ENCODE peak calls at places on chromosome 15, in four cellular contexts. G, W, I and Y are unnamed samples.

GRCh38 chr15:49423021-49423420 is at the start of gene FGF7:
- DNase-seq in G (no peak), W (peak; percentile 2), I (no peak), Y (no peak)

GRCh38 chr15:90610220-90610619 is 80.5 kb downstream of the CRTC3 start:
- DNase-seq in G (no peak), W (no peak), I (no peak), Y (no peak)

GRCh38 chr15:79370716-79371115 is 59.8 kb downstream of the TMED3 start:
- DNase-seq in G (no peak), W (no peak), I (no peak), Y (no peak)

GRCh38 chr15:61815356-61816083 is 244.7 kb downstream of the VPS13C start:
- DNase-seq in G (no peak), W (no peak), I (no peak), Y (no peak)

GRCh38 chr15:98873441-98874218 is 134.0 kb downstream of the PGPEP1L start:
- DNase-seq in G (no peak), W (no peak), I (no peak), Y (peak; percentile 40)

GRCh38 chr15:62403164-62403809 is 238.2 kb upstream of the C2CD4B start:
- DNase-seq in G (no peak), W (no peak), I (no peak), Y (no peak)

GRCh38 chr15:22786868-22787698 is 639 bp downstream of the NIPA1 start:
- DNase-seq in G (peak; percentile 31), W (peak; percentile 10), I (no peak), Y (no peak)

GRCh38 chr15:81106560-81106959 is 27.5 kb upstream of the CFAP161 start:
- DNase-seq in G (peak; percentile 49), W (peak; percentile 39), I (peak; percentile 9), Y (peak; percentile 60)

GRCh38 chr15:58515807-58516206 is 84.0 kb downstream of the LIPC start:
- DNase-seq in G (no peak), W (no peak), I (no peak), Y (no peak)

GRCh38 chr15:51735211-51735610 is 2.2 kb downstream of the LYSMD2 start:
- DNase-seq in G (no peak), W (no peak), I (no peak), Y (no peak)

GRCh38 chr15:84831028-84831427 is 13.9 kb downstream of the ALPK3 start:
- DNase-seq in G (no peak), W (no peak), I (no peak), Y (no peak)

GRCh38 chr15:44207643-44208042 is 12.6 kb upstream of the FRMD5 start:
- DNase-seq in G (no peak), W (no peak), I (no peak), Y (no peak)

GRCh38 chr15:59260090-59260489 is 53.4 kb downstream of the LDHAL6B start:
- DNase-seq in G (no peak), W (no peak), I (no peak), Y (no peak)

GRCh38 chr15:47485419-47485818 is 231.9 kb upstream of the SEMA6D start:
- DNase-seq in G (no peak), W (no peak), I (no peak), Y (no peak)

GRCh38 chr15:92383528-92384326 is 10.0 kb upstream of the ST8SIA2 start:
- DNase-seq in G (peak; percentile 71), W (peak; percentile 15), I (no peak), Y (peak; percentile 26)

GRCh38 chr15:75583689-75584088 is 4.6 kb upstream of the PTPN9 start:
- DNase-seq in G (no peak), W (no peak), I (no peak), Y (no peak)

GRCh38 chr15:29133321-29133720 is 136.3 kb downstream of the NSMCE3 start:
- DNase-seq in G (no peak), W (no peak), I (no peak), Y (no peak)

GRCh38 chr15:42024303-42024702 is 3.5 kb upstream of the PLA2G4E start:
- DNase-seq in G (no peak), W (no peak), I (no peak), Y (no peak)

GRCh38 chr15:61216519-61216918 is 12.6 kb downstream of the RORA start:
- DNase-seq in G (no peak), W (no peak), I (no peak), Y (no peak)

GRCh38 chr15:27832263-27832647 is 266.9 kb downstream of the OCA2 start:
- DNase-seq in G (no peak), W (no peak), I (no peak), Y (no peak)

GRCh38 chr15:56040081-56041035 is 46.9 kb upstream of the NEDD4 start:
- DNase-seq in G (no peak), W (peak; percentile 80), I (peak; percentile 25), Y (peak; percentile 88)

GRCh38 chr15:59227021-59227420 is 20.4 kb downstream of the LDHAL6B start:
- DNase-seq in G (no peak), W (no peak), I (no peak), Y (no peak)

GRCh38 chr15:70853270-70853854 is 595 bp downstream of the LARP6 start:
- DNase-seq in G (no peak), W (no peak), I (peak; percentile 46), Y (no peak)

GRCh38 chr15:70854669-70854976 is 666 bp upstream of the LARP6 start:
- DNase-seq in G (no peak), W (no peak), I (no peak), Y (no peak)

GRCh38 chr15:70852501-70853269 is 1.3 kb downstream of the LARP6 start:
- DNase-seq in G (no peak), W (no peak), I (no peak), Y (no peak)

GRCh38 chr15:70855764-70856163 is 1.8 kb upstream of the LARP6 start:
- DNase-seq in G (no peak), W (no peak), I (no peak), Y (no peak)

GRCh38 chr15:70853855-70854668 is at the start of gene LARP6:
- DNase-seq in G (no peak), W (no peak), I (no peak), Y (no peak)
- TF ChIP-seq POLR2A in G (no peak), W (no peak), I (no peak), Y (peak; percentile 48)

GRCh38 chr15:25385986-25386385 is 52.8 kb downstream of the UBE3A start:
- DNase-seq in G (no peak), W (peak; percentile 5), I (no peak), Y (no peak)
- TF ChIP-seq FOSL1 in G (no peak), W (no peak), I (no peak), Y (no peak)

DNA sequence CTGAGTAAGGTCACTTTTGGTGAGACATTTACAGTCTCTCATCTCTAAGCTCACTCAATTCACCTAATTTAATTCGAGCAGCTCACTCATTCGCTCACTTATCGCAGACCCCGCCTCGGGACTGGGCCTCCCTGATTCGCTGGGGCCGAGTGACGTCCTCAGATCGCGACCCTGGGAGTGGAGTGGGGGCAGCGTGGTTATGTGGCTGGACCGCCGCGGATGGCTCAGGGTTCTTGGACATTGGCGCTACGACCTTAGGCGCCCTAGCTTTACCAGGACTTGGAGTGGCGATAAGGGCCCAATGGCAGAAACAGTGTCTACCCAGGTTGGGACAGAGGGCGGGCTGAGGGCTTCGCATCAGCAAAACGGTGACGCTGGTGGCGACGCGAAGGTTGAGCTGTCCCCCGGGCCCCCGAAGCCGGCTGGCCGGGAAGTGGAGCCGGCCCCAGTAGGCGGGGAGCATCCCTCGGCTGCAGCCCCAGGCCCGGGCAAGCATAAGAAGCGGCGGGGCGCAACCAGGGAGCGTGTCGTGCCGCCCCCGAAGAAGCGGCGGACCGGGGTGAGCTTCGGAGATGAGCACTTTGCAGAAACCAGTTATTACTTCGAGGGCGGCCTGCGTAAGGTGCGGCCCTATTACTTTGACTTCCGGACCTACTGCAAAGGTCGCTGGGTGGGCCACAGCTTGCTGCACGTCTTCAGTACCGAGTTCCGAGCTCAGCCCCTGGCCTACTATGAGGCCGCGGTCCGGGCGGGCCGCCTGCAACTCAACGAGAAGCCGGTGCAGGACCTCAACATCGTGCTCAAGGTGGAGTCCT is at the start of gene RPUSD2:
- DNase-seq in G (peak; percentile 93), W (peak; percentile 84), I (peak; percentile 69), Y (peak; percentile 84)
- TF ChIP-seq POLR2A in G (peak; percentile 93), W (peak; percentile 87), I (peak; percentile 91), Y (peak; percentile 59)

GRCh38 chr15:65379986-65380385 is 2.2 kb upstream of the IGDCC3 start:
- DNase-seq in G (no peak), W (no peak), I (no peak), Y (no peak)
- TF ChIP-seq FOSL1 in G (no peak), W (no peak), I (no peak), Y (no peak)

GRCh38 chr15:83207622-83208356 is at the start of gene HDGFL3:
- DNase-seq in G (no peak), W (no peak), I (no peak), Y (no peak)
- TF ChIP-seq POLR2A in G (peak; percentile 31), W (no peak), I (peak; percentile 61), Y (no peak)

DNA sequence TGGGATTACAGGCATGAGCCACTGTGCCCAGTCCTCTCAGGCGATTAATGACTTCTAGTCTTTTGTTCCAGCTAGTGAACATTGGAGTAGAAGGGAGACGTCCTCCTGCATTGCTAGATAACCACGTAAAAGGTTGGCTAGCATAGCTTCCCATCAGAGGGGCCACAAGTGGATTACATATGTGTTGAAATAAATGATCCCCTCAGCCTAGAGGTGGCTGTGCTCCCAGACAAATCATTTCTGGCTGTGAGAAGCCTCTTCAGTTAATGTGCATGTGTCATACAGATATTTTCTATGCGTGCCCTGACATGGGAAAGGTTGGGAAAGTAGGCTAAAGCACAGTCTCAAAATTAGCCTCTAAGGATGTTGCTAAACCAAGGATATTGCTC is 17.7 kb downstream of the USP3 start:
- DNase-seq in G (no peak), W (no peak), I (no peak), Y (no peak)
- TF ChIP-seq FOSL1 in G (no peak), W (no peak), I (no peak), Y (no peak)

GRCh38 chr15:67126551-67127333 is 61.3 kb downstream of the SMAD3 start:
- DNase-seq in G (no peak), W (peak; percentile 72), I (no peak), Y (no peak)

GRCh38 chr15:67130166-67130565 is 64.8 kb downstream of the SMAD3 start:
- DNase-seq in G (no peak), W (no peak), I (no peak), Y (no peak)

GRCh38 chr15:67127334-67127664 is 61.9 kb downstream of the SMAD3 start:
- DNase-seq in G (no peak), W (no peak), I (no peak), Y (no peak)

GRCh38 chr15:67125589-67126502 is 60.4 kb downstream of the SMAD3 start:
- DNase-seq in G (peak; percentile 42), W (no peak), I (no peak), Y (peak; percentile 86)

DNA sequence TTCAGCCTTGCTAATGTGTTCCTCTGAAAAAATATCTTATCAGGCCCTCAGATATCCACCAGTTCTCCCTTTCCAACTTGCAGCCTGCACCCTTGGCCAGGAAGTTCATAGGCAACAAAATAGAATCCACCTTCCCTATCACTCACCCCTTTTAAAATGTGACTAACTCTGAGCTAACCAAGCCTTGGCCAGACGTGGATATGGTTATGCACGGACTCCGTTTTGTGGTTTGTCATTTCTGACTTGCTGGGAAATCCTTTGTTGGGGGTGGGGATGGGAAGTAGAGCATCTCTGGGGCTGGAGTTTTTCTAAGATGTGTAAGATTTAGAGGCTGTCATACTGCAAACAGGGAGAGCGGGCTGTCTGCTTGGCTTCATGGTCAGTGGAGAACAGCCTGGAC is 62.5 kb downstream of the SMAD3 start:
- DNase-seq in G (no peak), W (no peak), I (no peak), Y (peak; percentile 76)
- TF ChIP-seq POLR2A in G (no peak), W (no peak), I (no peak), Y (no peak)

GRCh38 chr15:68633181-68634121 is 54.7 kb downstream of the CORO2B start:
- DNase-seq in G (no peak), W (no peak), I (no peak), Y (no peak)
- TF ChIP-seq FOSL1 in G (no peak), W (no peak), I (no peak), Y (no peak)